ENCODE peak calls at places on chromosomes 13 and 19, in five cellular contexts. C, V, X, A and B are unnamed samples.
A peak's percentile ranks its signal among the peaks of the same experiment; 100 is the strongest.

GRCh38 chr19:18263324-18264215 is 10.7 kb downstream of the IQCN start:
- DNase-seq in V (no peak), A (no peak), C (no peak), X (no peak), B (no peak)

GRCh38 chr13:19153782-19154450 is 27.7 kb downstream of the TUBA3C start:
- DNase-seq in C (no peak), V (no peak), X (no peak), A (no peak), B (no peak)

GRCh38 chr19:54209058-54209747 is 8.5 kb downstream of the RPS9 start:
- DNase-seq in V (no peak), C (no peak), X (no peak), A (no peak), B (no peak)

GRCh38 chr19:4556574-4557185 is 2.8 kb downstream of the SEMA6B start:
- DNase-seq in X (peak; percentile 73), V (no peak), A (no peak), C (peak; percentile 28), B (peak; percentile 71)

GRCh38 chr19:37953125-37953524 is 46.1 kb downstream of the SIPA1L3 start:
- DNase-seq in X (no peak), A (no peak), V (no peak), C (no peak), B (no peak)

GRCh38 chr19:13984875-13985741 is 21.0 kb downstream of the RFX1 start:
- DNase-seq in A (no peak), V (no peak), X (no peak), C (no peak), B (no peak)

GRCh38 chr13:50788551-50788950 is 54.9 kb downstream of the DLEU7 start:
- DNase-seq in V (no peak), C (no peak), X (no peak), A (no peak), B (no peak)

GRCh38 chr19:33280351-33280921 is 21.9 kb downstream of the CEBPA start:
- DNase-seq in C (no peak), V (no peak), A (no peak), X (no peak), B (no peak)

GRCh38 chr13:35365885-35366284 is 110.6 kb downstream of the MAB21L1 start:
- DNase-seq in A (no peak), C (no peak), X (no peak), V (no peak), B (no peak)

GRCh38 chr13:51731759-51732158 is 72.2 kb downstream of the DHRS12 start:
- DNase-seq in V (no peak), X (no peak), A (no peak), C (peak; percentile 82), B (peak; percentile 44)